ENCODE peak calls at places on chromosomes 7 and 10, in five cellular contexts. F is fibroblast of lung, P is body of pancreas, C is Karpas-422, A is spleen. X is an unnamed sample. For H3K27me3, the result is how much of the 10 kb centered on the place peaks cover.

GRCh38 chr7:112572669-112573301 is 92.0 kb downstream of the LSMEM1 start:
- DNase-seq in A (no peak), P (peak), F (no peak), C (no peak), X (no peak)

GRCh38 chr7:34158754-34159153 is 253.4 kb downstream of the BMPER start:
- DNase-seq in P (peak), C (peak), A (no peak), F (no peak), X (peak)

GRCh38 chr10:60032723-60033122 is 126.4 kb upstream of the CCDC6 start:
- DNase-seq in A (no peak), F (peak), P (peak), C (peak), X (peak)

GRCh38 chr10:61480226-61480625 is 27.0 kb upstream of the TMEM26 start:
- DNase-seq in F (no peak), P (no peak), A (no peak), C (no peak), X (no peak)

GRCh38 chr10:15325243-15326002 is 45.7 kb downstream of the FAM171A1 start:
- DNase-seq in F (peak), C (no peak), P (no peak), A (no peak), X (no peak)

GRCh38 chr10:104256335-104257080 is 1.8 kb downstream of the GSTO1 start:
- DNase-seq in A (no peak), F (peak), P (no peak), C (peak), X (no peak)

GRCh38 chr7:35723011-35723410 is 28.1 kb upstream of the HERPUD2 start:
- DNase-seq in F (peak), P (no peak), C (no peak), A (no peak), X (no peak)

GRCh38 chr7:11613292-11613930 is 218.6 kb downstream of the THSD7A start:
- DNase-seq in C (no peak), A (no peak), P (no peak), F (no peak), X (peak)

GRCh38 chr10:42769653-42770052 is 12.9 kb upstream of the BMS1 start:
- DNase-seq in A (no peak), P (peak), C (no peak), F (no peak), X (peak)

GRCh38 chr10:100996678-100997363 is 2.8 kb upstream of the LZTS2 start:
- DNase-seq in C (peak), P (peak), A (peak), F (no peak), X (peak)

GRCh38 chr7:362416-363096 is 72.6 kb downstream of the FOXL3 start:
- DNase-seq in C (no peak), A (peak), P (peak), F (peak), X (no peak)

GRCh38 chr7:116963234-116963633 is 9.9 kb downstream of the ST7 start:
- DNase-seq in F (no peak), C (no peak), A (no peak), P (no peak), X (no peak)

GRCh38 chr10:69065406-69066361 is 22.2 kb upstream of the SRGN start:
- DNase-seq in P (peak), A (no peak), F (peak), C (no peak), X (no peak)

GRCh38 chr7:33981686-33982424 is 76.5 kb downstream of the BMPER start:
- DNase-seq in C (no peak), A (no peak), F (peak), P (no peak), X (no peak)

GRCh38 chr10:117221156-117221711 is 19.7 kb upstream of the SLC18A2 start:
- DNase-seq in C (no peak), A (no peak), P (no peak), F (no peak), X (peak)

GRCh38 chr7:50068026-50068425 is 25.0 kb downstream of the ZPBP start:
- DNase-seq in F (no peak), C (peak), P (peak), A (no peak), X (no peak)

GRCh38 chr10:127577376-127577775 is 28.3 kb downstream of the NPS start:
- DNase-seq in P (no peak), C (no peak), A (no peak), F (peak), X (no peak)

GRCh38 chr7:157981778-157982177 is 605.8 kb downstream of the PTPRN2 start:
- DNase-seq in C (no peak), P (no peak), A (peak), F (no peak), X (no peak)

GRCh38 chr7:41825927-41826480 is 123.1 kb upstream of the INHBA start:
- DNase-seq in P (no peak), A (no peak), C (no peak), F (no peak), X (no peak)

GRCh38 chr10:6917125-6917524 is 337.0 kb upstream of the PRKCQ start:
- DNase-seq in P (peak), A (no peak), F (peak), C (no peak), X (no peak)

GRCh38 chr10:60848126-60848525 is 69.8 kb downstream of the CDK1 start:
- DNase-seq in P (peak), F (peak), C (no peak), A (no peak), X (no peak)

GRCh38 chr7:151799506-151799905 is 77.4 kb downstream of the PRKAG2 start:
- DNase-seq in C (no peak), A (peak), F (no peak), P (no peak), X (no peak)

GRCh38 chr10:128779457-128779856 is 653.2 kb upstream of the MKI67 start:
- DNase-seq in A (no peak), C (no peak), F (no peak), P (no peak), X (no peak)

GRCh38 chr7:108211382-108212201 is 81.4 kb upstream of the LAMB4 start:
- DNase-seq in A (no peak), C (no peak), P (peak), F (peak), X (no peak)

GRCh38 chr10:11930342-11930978 is 107.3 kb downstream of the PROSER2 start:
- DNase-seq in P (no peak), C (no peak), F (no peak), A (no peak), X (no peak)

GRCh38 chr7:107047902-107048782 is 3.6 kb downstream of the PRKAR2B start:
- DNase-seq in F (no peak), P (no peak), A (no peak), C (no peak), X (peak)

GRCh38 chr7:95581446-95581845 is 14.9 kb downstream of the PDK4 start:
- DNase-seq in C (no peak), P (no peak), A (no peak), F (no peak), X (no peak)

GRCh38 chr7:130943336-130943901 is 209.4 kb upstream of the KLF14 start:
- DNase-seq in C (no peak), P (no peak), F (peak), A (no peak), X (no peak)

GRCh38 chr7:148962823-148963582 is 65.3 kb downstream of the PDIA4 start:
- DNase-seq in P (peak), C (peak), F (peak), A (peak), X (peak)

GRCh38 chr7:148963583-148964509 is 64.5 kb downstream of the PDIA4 start:
- DNase-seq in F (peak), A (no peak), P (peak), C (no peak), X (no peak)

GRCh38 chr7:148967032-148967372 is 61.3 kb downstream of the PDIA4 start:
- DNase-seq in C (no peak), P (no peak), F (no peak), A (no peak), X (no peak)

GRCh38 chr7:148962515-148962822 is 65.8 kb downstream of the PDIA4 start:
- DNase-seq in A (no peak), P (no peak), C (peak), F (no peak), X (no peak)

DNA sequence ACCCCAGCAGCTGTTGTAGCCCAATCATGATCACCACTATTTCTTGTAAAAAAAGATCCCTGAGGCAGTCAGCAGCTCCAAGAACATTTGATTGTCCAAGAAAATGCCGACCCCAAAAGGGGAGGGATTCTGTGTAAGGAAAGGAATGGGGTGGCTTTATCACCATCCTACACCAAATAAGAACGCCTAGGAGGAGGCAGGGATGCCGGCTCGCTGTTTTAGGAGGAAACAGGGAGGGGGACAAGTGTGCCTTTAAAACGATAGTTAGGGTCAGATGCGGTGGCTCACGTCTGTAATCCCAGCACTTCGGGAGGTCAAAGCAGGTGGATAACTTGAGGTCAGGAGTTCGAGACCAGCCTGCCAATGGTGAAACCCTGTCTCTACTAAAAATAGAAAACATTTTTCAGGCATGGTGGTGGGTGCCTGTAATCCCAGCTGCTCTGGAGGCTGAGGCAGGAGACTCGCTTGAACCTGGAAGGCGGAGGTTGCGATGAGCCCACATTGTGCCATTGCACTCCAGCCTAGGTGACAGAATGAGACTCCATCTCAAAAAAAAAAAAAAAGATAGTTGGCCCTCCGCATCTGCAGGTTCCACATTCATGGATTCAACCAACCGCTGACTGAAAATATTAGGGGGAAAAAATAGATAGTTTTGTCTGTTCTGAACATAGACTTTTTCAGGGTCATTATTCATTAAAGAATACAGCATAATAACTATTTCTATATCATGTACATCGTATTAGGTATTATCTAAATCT is 63.6 kb downstream of the PDIA4 start:
- DNase-seq in P (peak), A (no peak), F (no peak), C (no peak), X (no peak)
- H3K4me3 ChIP-seq in P (no peak), A (peak), F (no peak), C (no peak), X (peak)

GRCh38 chr10:22436526-22436892 is 91.2 kb downstream of the SPAG6 start:
- DNase-seq in P (no peak), C (no peak), F (no peak), A (no peak), X (no peak)
- H3K27me3 ChIP-seq in P (under half), C (under half), F (under half), A (under half), X (half or more)

GRCh38 chr7:5419523-5420107 is 4.0 kb downstream of the TNRC18 start:
- DNase-seq in A (no peak), P (peak), C (no peak), F (no peak), X (peak)
- H3K4me3 ChIP-seq in A (peak), P (peak), C (no peak), F (peak), X (peak)

GRCh38 chr7:20795361-20795760 is 8.7 kb upstream of the SP8 start:
- DNase-seq in P (no peak), C (no peak), A (no peak), F (no peak), X (peak)

GRCh38 chr7:20797174-20798080 is 10.7 kb upstream of the SP8 start:
- DNase-seq in P (no peak), A (no peak), C (peak), F (no peak), X (peak)

GRCh38 chr7:20795881-20796280 is 9.2 kb upstream of the SP8 start:
- DNase-seq in P (no peak), C (no peak), A (no peak), F (no peak), X (peak)

GRCh38 chr7:20798081-20798693 is 11.5 kb upstream of the SP8 start:
- DNase-seq in A (peak), P (peak), C (peak), F (no peak), X (peak)

GRCh38 chr7:20796565-20796964 is 9.9 kb upstream of the SP8 start:
- DNase-seq in C (no peak), P (no peak), A (no peak), F (no peak), X (no peak)
- H3K27me3 ChIP-seq in C (under half), P (under half), A (under half), F (under half), X (under half)

DNA sequence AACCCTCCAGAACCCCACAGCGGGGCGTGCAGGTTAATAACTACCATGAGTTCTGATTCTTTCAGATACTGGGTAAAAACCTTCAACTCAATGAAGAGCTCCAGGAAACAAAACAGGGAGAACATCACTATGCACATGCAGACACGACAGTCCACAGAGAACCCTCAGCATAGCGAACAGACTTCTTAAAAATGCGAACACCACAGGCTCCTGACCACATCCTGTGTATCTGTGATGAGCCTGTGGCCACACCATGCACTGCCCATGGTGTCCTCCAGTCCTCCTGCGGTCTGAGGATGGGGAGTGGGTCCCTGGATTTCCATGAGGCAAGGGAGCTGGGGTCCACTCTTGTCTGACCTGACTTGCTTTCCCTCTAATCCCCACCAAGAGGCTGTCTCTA is 107.2 kb downstream of the COBL start:
- DNase-seq in A (no peak), F (no peak), C (no peak), P (no peak), X (no peak)
- H3K4me3 ChIP-seq in A (no peak), F (no peak), C (no peak), P (no peak), X (no peak)

GRCh38 chr7:31705377-31705776 is 18.4 kb downstream of the PPP1R17 start:
- DNase-seq in F (no peak), A (no peak), P (no peak), C (no peak), X (no peak)
- H3K27me3 ChIP-seq in F (under half), A (under half), P (under half), C (under half), X (under half)

DNA sequence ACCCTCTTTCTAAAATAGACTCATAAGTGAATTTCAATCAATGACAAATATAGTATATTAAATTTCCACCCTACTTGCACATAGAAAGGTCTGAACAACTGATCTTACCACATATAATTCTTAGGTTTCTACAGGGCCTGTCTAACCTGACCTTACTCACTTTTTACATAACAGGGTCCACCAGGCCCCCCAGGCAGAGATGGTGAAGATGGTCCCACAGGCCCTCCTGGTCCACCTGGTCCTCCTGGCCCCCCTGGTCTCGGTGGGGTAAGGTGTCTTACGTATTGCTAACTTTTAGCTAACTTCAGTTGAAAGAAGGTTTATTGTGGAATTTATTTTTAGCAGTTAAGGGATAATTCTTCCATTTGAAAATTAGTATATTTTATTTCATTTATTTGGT is 5.3 kb downstream of the COL1A2 start:
- DNase-seq in C (no peak), F (no peak), P (no peak), A (no peak), X (no peak)
- H3K4me3 ChIP-seq in C (no peak), F (peak), P (no peak), A (no peak), X (no peak)

X was measured in H7.